ENCODE peak calls at places on chromosome 10, in eight cellular contexts. One of them, this sample, is unnamed.

GRCh38 chr10:112373912-112374338 is at the start of gene ACSL5:
- DNase-seq in fibroblast of the conjunctiva: no peak
- DNase-seq in fibroblast of lung: no peak
- DNase-seq in right cardiac atrium: no peak
- DNase-seq in NCI-H1436: no peak
- DNase-seq in amygdala: no peak
- DNase-seq in ELR: no peak
- DNase-seq in colonic mucosa: peak; percentile 78
- DNase-seq in this sample: no peak

GRCh38 chr10:129915526-129916378 is 48.3 kb downstream of the EBF3 start:
- DNase-seq in fibroblast of the conjunctiva: no peak
- DNase-seq in fibroblast of lung: no peak
- DNase-seq in right cardiac atrium: no peak
- DNase-seq in NCI-H1436: no peak
- DNase-seq in amygdala: no peak
- DNase-seq in ELR: no peak
- DNase-seq in colonic mucosa: no peak
- DNase-seq in this sample: peak; percentile 27

GRCh38 chr10:132175907-132176581 is 10.7 kb upstream of the DPYSL4 start:
- DNase-seq in fibroblast of the conjunctiva: no peak
- DNase-seq in fibroblast of lung: no peak
- DNase-seq in right cardiac atrium: no peak
- DNase-seq in NCI-H1436: no peak
- DNase-seq in amygdala: peak; percentile 43
- DNase-seq in ELR: no peak
- DNase-seq in colonic mucosa: no peak
- DNase-seq in this sample: peak; percentile 42

GRCh38 chr10:73759512-73760115 is 15.4 kb downstream of the SEC24C start:
- DNase-seq in fibroblast of the conjunctiva: no peak
- DNase-seq in fibroblast of lung: no peak
- DNase-seq in right cardiac atrium: no peak
- DNase-seq in NCI-H1436: no peak
- DNase-seq in amygdala: no peak
- DNase-seq in ELR: no peak
- DNase-seq in colonic mucosa: no peak
- DNase-seq in this sample: no peak

GRCh38 chr10:78211476-78212110 is 177.9 kb downstream of the RPS24 start:
- DNase-seq in fibroblast of the conjunctiva: peak; percentile 34
- DNase-seq in fibroblast of lung: peak; percentile 69
- DNase-seq in right cardiac atrium: peak; percentile 34
- DNase-seq in NCI-H1436: peak; percentile 17
- DNase-seq in amygdala: peak; percentile 9
- DNase-seq in ELR: peak; percentile 75
- DNase-seq in colonic mucosa: no peak
- DNase-seq in this sample: no peak

GRCh38 chr10:32112055-32112454 is 55.8 kb upstream of the KIF5B start:
- DNase-seq in fibroblast of the conjunctiva: peak; percentile 67
- DNase-seq in fibroblast of lung: peak; percentile 83
- DNase-seq in right cardiac atrium: no peak
- DNase-seq in NCI-H1436: no peak
- DNase-seq in amygdala: no peak
- DNase-seq in ELR: peak; percentile 68
- DNase-seq in colonic mucosa: no peak
- DNase-seq in this sample: no peak

GRCh38 chr10:86658751-86659150 is 4.4 kb downstream of the OPN4 start:
- DNase-seq in fibroblast of the conjunctiva: no peak
- DNase-seq in fibroblast of lung: no peak
- DNase-seq in right cardiac atrium: no peak
- DNase-seq in NCI-H1436: no peak
- DNase-seq in amygdala: no peak
- DNase-seq in ELR: no peak
- DNase-seq in colonic mucosa: no peak
- DNase-seq in this sample: no peak

GRCh38 chr10:96638696-96639095 is 51.9 kb upstream of the TM9SF3 start:
- DNase-seq in fibroblast of the conjunctiva: no peak
- DNase-seq in fibroblast of lung: no peak
- DNase-seq in right cardiac atrium: no peak
- DNase-seq in NCI-H1436: no peak
- DNase-seq in amygdala: no peak
- DNase-seq in ELR: no peak
- DNase-seq in colonic mucosa: no peak
- DNase-seq in this sample: no peak

GRCh38 chr10:62795750-62796149 is 8.8 kb upstream of the ADO start:
- DNase-seq in fibroblast of the conjunctiva: no peak
- DNase-seq in fibroblast of lung: no peak
- DNase-seq in right cardiac atrium: no peak
- DNase-seq in NCI-H1436: no peak
- DNase-seq in amygdala: no peak
- DNase-seq in ELR: no peak
- DNase-seq in colonic mucosa: no peak
- DNase-seq in this sample: no peak

GRCh38 chr10:47042815-47043750 is 131.9 kb downstream of the PTPN20 start:
- DNase-seq in fibroblast of the conjunctiva: no peak
- DNase-seq in fibroblast of lung: no peak
- DNase-seq in right cardiac atrium: no peak
- DNase-seq in NCI-H1436: no peak
- DNase-seq in amygdala: no peak
- DNase-seq in ELR: no peak
- DNase-seq in colonic mucosa: no peak
- DNase-seq in this sample: no peak

GRCh38 chr10:119320981-119321380 is 113.6 kb downstream of the GRK5 start:
- DNase-seq in fibroblast of the conjunctiva: no peak
- DNase-seq in fibroblast of lung: no peak
- DNase-seq in right cardiac atrium: no peak
- DNase-seq in NCI-H1436: no peak
- DNase-seq in amygdala: no peak
- DNase-seq in ELR: no peak
- DNase-seq in colonic mucosa: no peak
- DNase-seq in this sample: no peak

GRCh38 chr10:104694074-104694473 is 53.0 kb downstream of the SORCS3 start:
- DNase-seq in fibroblast of the conjunctiva: no peak
- DNase-seq in fibroblast of lung: no peak
- DNase-seq in right cardiac atrium: no peak
- DNase-seq in NCI-H1436: no peak
- DNase-seq in amygdala: no peak
- DNase-seq in ELR: no peak
- DNase-seq in colonic mucosa: no peak
- DNase-seq in this sample: no peak

GRCh38 chr10:13338337-13339128 is 9.6 kb downstream of the SEPHS1 start:
- DNase-seq in fibroblast of the conjunctiva: peak; percentile 83
- DNase-seq in fibroblast of lung: peak; percentile 83
- DNase-seq in right cardiac atrium: no peak
- DNase-seq in NCI-H1436: no peak
- DNase-seq in amygdala: no peak
- DNase-seq in ELR: no peak
- DNase-seq in colonic mucosa: peak; percentile 39
- DNase-seq in this sample: no peak

GRCh38 chr10:88281592-88282268 is 301.4 kb downstream of the RNLS start:
- DNase-seq in fibroblast of the conjunctiva: peak; percentile 84
- DNase-seq in fibroblast of lung: peak; percentile 83
- DNase-seq in right cardiac atrium: no peak
- DNase-seq in NCI-H1436: no peak
- DNase-seq in amygdala: no peak
- DNase-seq in ELR: peak; percentile 83
- DNase-seq in colonic mucosa: no peak
- DNase-seq in this sample: no peak

GRCh38 chr10:132558516-132559413 is 21.2 kb downstream of the INPP5A start:
- DNase-seq in fibroblast of the conjunctiva: no peak
- DNase-seq in fibroblast of lung: no peak
- DNase-seq in right cardiac atrium: no peak
- DNase-seq in NCI-H1436: no peak
- DNase-seq in amygdala: no peak
- DNase-seq in ELR: no peak
- DNase-seq in colonic mucosa: no peak
- DNase-seq in this sample: peak; percentile 31

GRCh38 chr10:60293797-60294196 is 95.9 kb downstream of the ANK3 start:
- DNase-seq in fibroblast of the conjunctiva: no peak
- DNase-seq in fibroblast of lung: no peak
- DNase-seq in right cardiac atrium: no peak
- DNase-seq in NCI-H1436: no peak
- DNase-seq in amygdala: no peak
- DNase-seq in ELR: no peak
- DNase-seq in colonic mucosa: no peak
- DNase-seq in this sample: no peak

GRCh38 chr10:11318812-11319598 is 292.4 kb downstream of the USP6NL start:
- DNase-seq in fibroblast of the conjunctiva: no peak
- DNase-seq in fibroblast of lung: no peak
- DNase-seq in right cardiac atrium: no peak
- DNase-seq in NCI-H1436: no peak
- DNase-seq in amygdala: no peak
- DNase-seq in ELR: no peak
- DNase-seq in colonic mucosa: no peak
- DNase-seq in this sample: no peak

GRCh38 chr10:127044191-127044590 is 139.0 kb downstream of the DOCK1 start:
- DNase-seq in fibroblast of the conjunctiva: no peak
- DNase-seq in fibroblast of lung: no peak
- DNase-seq in right cardiac atrium: no peak
- DNase-seq in NCI-H1436: no peak
- DNase-seq in amygdala: no peak
- DNase-seq in ELR: no peak
- DNase-seq in colonic mucosa: peak; percentile 24
- DNase-seq in this sample: no peak

GRCh38 chr10:47104786-47105385 is 193.7 kb downstream of the PTPN20 start:
- DNase-seq in fibroblast of the conjunctiva: no peak
- DNase-seq in fibroblast of lung: no peak
- DNase-seq in right cardiac atrium: peak; percentile 24
- DNase-seq in NCI-H1436: no peak
- DNase-seq in amygdala: no peak
- DNase-seq in ELR: no peak
- DNase-seq in colonic mucosa: peak; percentile 23
- DNase-seq in this sample: no peak

GRCh38 chr10:9211228-9211627 is 1156.7 kb downstream of the GATA3 start:
- DNase-seq in fibroblast of the conjunctiva: no peak
- DNase-seq in fibroblast of lung: peak; percentile 9
- DNase-seq in right cardiac atrium: no peak
- DNase-seq in NCI-H1436: no peak
- DNase-seq in amygdala: no peak
- DNase-seq in ELR: no peak
- DNase-seq in colonic mucosa: no peak
- DNase-seq in this sample: no peak

GRCh38 chr10:90288403-90288933 is 569.4 kb downstream of the HTR7 start:
- DNase-seq in fibroblast of the conjunctiva: no peak
- DNase-seq in fibroblast of lung: peak; percentile 81
- DNase-seq in right cardiac atrium: no peak
- DNase-seq in NCI-H1436: no peak
- DNase-seq in amygdala: no peak
- DNase-seq in ELR: peak; percentile 33
- DNase-seq in colonic mucosa: no peak
- DNase-seq in this sample: no peak

GRCh38 chr10:21260060-21260792 is 265.3 kb downstream of the SKIDA1 start:
- DNase-seq in fibroblast of the conjunctiva: no peak
- DNase-seq in fibroblast of lung: no peak
- DNase-seq in right cardiac atrium: peak; percentile 40
- DNase-seq in NCI-H1436: no peak
- DNase-seq in amygdala: no peak
- DNase-seq in ELR: no peak
- DNase-seq in colonic mucosa: no peak
- DNase-seq in this sample: peak; percentile 51

GRCh38 chr10:459743-460142 is 229.7 kb downstream of the DIP2C start:
- DNase-seq in fibroblast of the conjunctiva: no peak
- DNase-seq in fibroblast of lung: no peak
- DNase-seq in right cardiac atrium: no peak
- DNase-seq in NCI-H1436: no peak
- DNase-seq in amygdala: no peak
- DNase-seq in ELR: no peak
- DNase-seq in colonic mucosa: no peak
- DNase-seq in this sample: no peak

GRCh38 chr10:16947071-16947470 is 129.8 kb upstream of the RSU1 start:
- DNase-seq in fibroblast of the conjunctiva: no peak
- DNase-seq in fibroblast of lung: no peak
- DNase-seq in right cardiac atrium: no peak
- DNase-seq in NCI-H1436: no peak
- DNase-seq in amygdala: no peak
- DNase-seq in ELR: no peak
- DNase-seq in colonic mucosa: no peak
- DNase-seq in this sample: no peak

GRCh38 chr10:76675951-76676587 is 961.5 kb downstream of the KCNMA1 start:
- DNase-seq in fibroblast of the conjunctiva: peak; percentile 56
- DNase-seq in fibroblast of lung: peak; percentile 65
- DNase-seq in right cardiac atrium: peak; percentile 80
- DNase-seq in NCI-H1436: no peak
- DNase-seq in amygdala: peak; percentile 58
- DNase-seq in ELR: no peak
- DNase-seq in colonic mucosa: peak; percentile 22
- DNase-seq in this sample: peak; percentile 75

GRCh38 chr10:43981232-43981631 is 332.6 kb upstream of the ZNF32 start:
- DNase-seq in fibroblast of the conjunctiva: no peak
- DNase-seq in fibroblast of lung: peak; percentile 35
- DNase-seq in right cardiac atrium: no peak
- DNase-seq in NCI-H1436: no peak
- DNase-seq in amygdala: no peak
- DNase-seq in ELR: no peak
- DNase-seq in colonic mucosa: no peak
- DNase-seq in this sample: no peak

GRCh38 chr10:64762861-64763260 is 1241.7 kb downstream of the REEP3 start:
- DNase-seq in fibroblast of the conjunctiva: no peak
- DNase-seq in fibroblast of lung: no peak
- DNase-seq in right cardiac atrium: no peak
- DNase-seq in NCI-H1436: no peak
- DNase-seq in amygdala: no peak
- DNase-seq in ELR: no peak
- DNase-seq in colonic mucosa: no peak
- DNase-seq in this sample: no peak

GRCh38 chr10:43903451-43903850 is 254.8 kb upstream of the ZNF32 start:
- DNase-seq in fibroblast of the conjunctiva: no peak
- DNase-seq in fibroblast of lung: no peak
- DNase-seq in right cardiac atrium: no peak
- DNase-seq in NCI-H1436: no peak
- DNase-seq in amygdala: no peak
- DNase-seq in ELR: no peak
- DNase-seq in colonic mucosa: no peak
- DNase-seq in this sample: no peak

GRCh38 chr10:68112837-68113236 is 3.5 kb downstream of the MYPN start:
- DNase-seq in fibroblast of the conjunctiva: no peak
- DNase-seq in fibroblast of lung: no peak
- DNase-seq in right cardiac atrium: no peak
- DNase-seq in NCI-H1436: no peak
- DNase-seq in amygdala: no peak
- DNase-seq in ELR: no peak
- DNase-seq in colonic mucosa: no peak
- DNase-seq in this sample: no peak

GRCh38 chr10:100969175-100970075 is at the start of gene SEMA4G:
- DNase-seq in fibroblast of the conjunctiva: no peak
- DNase-seq in fibroblast of lung: peak; percentile 24
- DNase-seq in right cardiac atrium: peak; percentile 56
- DNase-seq in NCI-H1436: peak; percentile 58
- DNase-seq in amygdala: no peak
- DNase-seq in ELR: peak; percentile 50
- DNase-seq in colonic mucosa: peak; percentile 62
- DNase-seq in this sample: peak; percentile 69

GRCh38 chr10:59625842-59626522 is 83.7 kb downstream of the SLC16A9 start:
- DNase-seq in fibroblast of the conjunctiva: peak; percentile 82
- DNase-seq in fibroblast of lung: peak; percentile 80
- DNase-seq in right cardiac atrium: no peak
- DNase-seq in NCI-H1436: peak; percentile 73
- DNase-seq in amygdala: peak; percentile 38
- DNase-seq in ELR: peak; percentile 65
- DNase-seq in colonic mucosa: peak; percentile 37
- DNase-seq in this sample: no peak

GRCh38 chr10:89710748-89711147 is 9.4 kb downstream of the KIF20B start:
- DNase-seq in fibroblast of the conjunctiva: no peak
- DNase-seq in fibroblast of lung: peak; percentile 55
- DNase-seq in right cardiac atrium: no peak
- DNase-seq in NCI-H1436: no peak
- DNase-seq in amygdala: no peak
- DNase-seq in ELR: no peak
- DNase-seq in colonic mucosa: no peak
- DNase-seq in this sample: no peak

GRCh38 chr10:29881336-29881751 is 178.0 kb downstream of the JCAD start:
- DNase-seq in fibroblast of the conjunctiva: peak; percentile 26
- DNase-seq in fibroblast of lung: peak; percentile 51
- DNase-seq in right cardiac atrium: peak; percentile 66
- DNase-seq in NCI-H1436: no peak
- DNase-seq in amygdala: no peak
- DNase-seq in ELR: no peak
- DNase-seq in colonic mucosa: no peak
- DNase-seq in this sample: peak; percentile 55

GRCh38 chr10:24944512-24945255 is 7.7 kb downstream of the PRTFDC1 start:
- DNase-seq in fibroblast of the conjunctiva: no peak
- DNase-seq in fibroblast of lung: peak; percentile 70
- DNase-seq in right cardiac atrium: no peak
- DNase-seq in NCI-H1436: peak; percentile 13
- DNase-seq in amygdala: no peak
- DNase-seq in ELR: peak; percentile 69
- DNase-seq in colonic mucosa: peak; percentile 73
- DNase-seq in this sample: no peak

This sample was measured in Right ventricle myocardium superior.